ENCODE peak calls at places on chromosomes 13 and 19, in nine cellular contexts. One of them, this sample, is unnamed.

GRCh38 chr13:68304287-68304893 is 1074.3 kb upstream of the PCDH9 start:
- DNase-seq in GM23338: peak
- DNase-seq in spleen: no peak
- DNase-seq in left lung: no peak
- DNase-seq in Peyer's patch: no peak
- DNase-seq in heart left ventricle: no peak
- DNase-seq in Caco-2: peak
- DNase-seq in omental fat pad: no peak
- DNase-seq in tibial artery: no peak
- DNase-seq in this sample: no peak

GRCh38 chr19:14529254-14530004 is at the start of gene TECR:
- DNase-seq in GM23338: peak
- DNase-seq in spleen: peak
- DNase-seq in left lung: peak
- DNase-seq in Peyer's patch: peak
- DNase-seq in heart left ventricle: peak
- DNase-seq in Caco-2: peak
- DNase-seq in omental fat pad: peak
- DNase-seq in tibial artery: peak
- DNase-seq in this sample: peak

GRCh38 chr19:13006431-13007281 is 11.4 kb downstream of the NFIX start:
- DNase-seq in GM23338: no peak
- DNase-seq in spleen: no peak
- DNase-seq in left lung: peak
- DNase-seq in Peyer's patch: no peak
- DNase-seq in heart left ventricle: no peak
- DNase-seq in Caco-2: no peak
- DNase-seq in omental fat pad: no peak
- DNase-seq in tibial artery: no peak
- DNase-seq in this sample: no peak

GRCh38 chr19:17873661-17874422 is 2.1 kb downstream of the SLC5A5 start:
- DNase-seq in GM23338: peak
- DNase-seq in spleen: peak
- DNase-seq in left lung: peak
- DNase-seq in Peyer's patch: peak
- DNase-seq in heart left ventricle: no peak
- DNase-seq in Caco-2: peak
- DNase-seq in omental fat pad: no peak
- DNase-seq in tibial artery: no peak
- DNase-seq in this sample: peak

GRCh38 chr13:111280666-111281577 is 39.5 kb upstream of the TEX29 start:
- DNase-seq in GM23338: no peak
- DNase-seq in spleen: no peak
- DNase-seq in left lung: no peak
- DNase-seq in Peyer's patch: no peak
- DNase-seq in heart left ventricle: no peak
- DNase-seq in Caco-2: no peak
- DNase-seq in omental fat pad: no peak
- DNase-seq in tibial artery: no peak
- DNase-seq in this sample: no peak

GRCh38 chr13:95627590-95627989 is 16.9 kb downstream of the DZIP1 start:
- DNase-seq in GM23338: no peak
- DNase-seq in spleen: no peak
- DNase-seq in left lung: no peak
- DNase-seq in Peyer's patch: no peak
- DNase-seq in heart left ventricle: no peak
- DNase-seq in Caco-2: no peak
- DNase-seq in omental fat pad: no peak
- DNase-seq in tibial artery: no peak
- DNase-seq in this sample: no peak

GRCh38 chr13:25738342-25738771 is 313.5 kb downstream of the SHISA2 start:
- DNase-seq in GM23338: no peak
- DNase-seq in spleen: no peak
- DNase-seq in left lung: no peak
- DNase-seq in Peyer's patch: no peak
- DNase-seq in heart left ventricle: no peak
- DNase-seq in Caco-2: no peak
- DNase-seq in omental fat pad: no peak
- DNase-seq in tibial artery: no peak
- DNase-seq in this sample: no peak

GRCh38 chr13:77042566-77043177 is 15.7 kb upstream of the FBXL3 start:
- DNase-seq in GM23338: no peak
- DNase-seq in spleen: no peak
- DNase-seq in left lung: no peak
- DNase-seq in Peyer's patch: no peak
- DNase-seq in heart left ventricle: no peak
- DNase-seq in Caco-2: peak
- DNase-seq in omental fat pad: no peak
- DNase-seq in tibial artery: no peak
- DNase-seq in this sample: no peak

GRCh38 chr19:1470864-1471513 is 8.0 kb downstream of the C19orf25 start:
- DNase-seq in GM23338: peak
- DNase-seq in spleen: no peak
- DNase-seq in left lung: peak
- DNase-seq in Peyer's patch: no peak
- DNase-seq in heart left ventricle: no peak
- DNase-seq in Caco-2: peak
- DNase-seq in omental fat pad: no peak
- DNase-seq in tibial artery: no peak
- DNase-seq in this sample: no peak

GRCh38 chr19:1473056-1473400 is 6.0 kb downstream of the C19orf25 start:
- DNase-seq in GM23338: no peak
- DNase-seq in spleen: no peak
- DNase-seq in left lung: no peak
- DNase-seq in Peyer's patch: no peak
- DNase-seq in heart left ventricle: no peak
- DNase-seq in Caco-2: no peak
- DNase-seq in omental fat pad: no peak
- DNase-seq in tibial artery: no peak
- DNase-seq in this sample: no peak

GRCh38 chr19:1469936-1470863 is 8.8 kb downstream of the C19orf25 start:
- DNase-seq in GM23338: peak
- DNase-seq in spleen: peak
- DNase-seq in left lung: peak
- DNase-seq in Peyer's patch: no peak
- DNase-seq in heart left ventricle: no peak
- DNase-seq in Caco-2: peak
- DNase-seq in omental fat pad: no peak
- DNase-seq in tibial artery: no peak
- DNase-seq in this sample: peak

GRCh38 chr19:1472227-1473055 is 6.6 kb downstream of the C19orf25 start:
- DNase-seq in GM23338: no peak
- DNase-seq in spleen: no peak
- DNase-seq in left lung: no peak
- DNase-seq in Peyer's patch: no peak
- DNase-seq in heart left ventricle: no peak
- DNase-seq in Caco-2: no peak
- DNase-seq in omental fat pad: no peak
- DNase-seq in tibial artery: no peak
- DNase-seq in this sample: no peak

DNA sequence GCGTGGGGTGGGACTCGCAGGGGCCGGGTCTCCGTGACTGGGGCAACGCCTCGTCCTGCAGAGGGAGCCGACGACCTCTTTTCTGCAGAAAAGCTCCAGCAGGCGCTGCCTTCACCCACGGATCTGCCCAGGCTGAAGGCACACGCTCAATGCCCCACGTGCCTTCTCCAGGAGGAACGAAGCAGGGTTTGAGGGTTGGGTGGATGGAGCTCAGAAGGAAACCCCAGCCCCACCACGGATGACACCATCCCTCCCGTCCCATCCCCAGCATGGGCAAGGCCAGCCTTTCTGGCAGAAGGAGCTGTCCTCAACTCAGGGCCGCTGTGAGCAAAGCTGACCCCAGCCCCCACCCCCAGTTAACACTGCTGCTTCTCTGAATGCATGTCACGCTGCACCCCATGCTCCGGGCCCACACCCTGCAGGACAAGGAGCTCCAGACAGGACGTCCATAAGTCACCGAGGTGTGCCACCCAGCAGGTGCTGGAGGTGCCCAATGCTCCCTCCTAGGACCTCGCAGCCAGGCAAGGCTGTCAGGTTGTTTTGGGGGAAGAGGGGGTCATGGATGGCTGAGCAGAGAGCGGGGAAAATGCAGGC is 7.4 kb downstream of the C19orf25 start:
- DNase-seq in GM23338: no peak
- DNase-seq in spleen: no peak
- DNase-seq in left lung: no peak
- DNase-seq in Peyer's patch: no peak
- DNase-seq in heart left ventricle: no peak
- DNase-seq in Caco-2: peak
- DNase-seq in omental fat pad: no peak
- DNase-seq in tibial artery: no peak
- DNase-seq in this sample: no peak
- TF ChIP-seq CTCF in GM23338: no peak
- TF ChIP-seq CTCF in spleen: no peak
- TF ChIP-seq CTCF in left lung: no peak
- TF ChIP-seq CTCF in Peyer's patch: no peak
- TF ChIP-seq CTCF in heart left ventricle: peak
- TF ChIP-seq CTCF in Caco-2: no peak
- TF ChIP-seq CTCF in omental fat pad: no peak
- TF ChIP-seq CTCF in tibial artery: no peak
- TF ChIP-seq CTCF in this sample: peak

GRCh38 chr13:89490661-89491060 is 1819.5 kb downstream of the SLITRK5 start:
- DNase-seq in GM23338: no peak
- DNase-seq in spleen: no peak
- DNase-seq in left lung: no peak
- DNase-seq in Peyer's patch: no peak
- DNase-seq in heart left ventricle: no peak
- DNase-seq in Caco-2: no peak
- DNase-seq in omental fat pad: no peak
- DNase-seq in tibial artery: no peak
- DNase-seq in this sample: no peak

GRCh38 chr13:89497658-89498057 is 1826.5 kb downstream of the SLITRK5 start:
- DNase-seq in GM23338: no peak
- DNase-seq in spleen: no peak
- DNase-seq in left lung: no peak
- DNase-seq in Peyer's patch: no peak
- DNase-seq in heart left ventricle: no peak
- DNase-seq in Caco-2: no peak
- DNase-seq in omental fat pad: no peak
- DNase-seq in tibial artery: no peak
- DNase-seq in this sample: no peak

DNA sequence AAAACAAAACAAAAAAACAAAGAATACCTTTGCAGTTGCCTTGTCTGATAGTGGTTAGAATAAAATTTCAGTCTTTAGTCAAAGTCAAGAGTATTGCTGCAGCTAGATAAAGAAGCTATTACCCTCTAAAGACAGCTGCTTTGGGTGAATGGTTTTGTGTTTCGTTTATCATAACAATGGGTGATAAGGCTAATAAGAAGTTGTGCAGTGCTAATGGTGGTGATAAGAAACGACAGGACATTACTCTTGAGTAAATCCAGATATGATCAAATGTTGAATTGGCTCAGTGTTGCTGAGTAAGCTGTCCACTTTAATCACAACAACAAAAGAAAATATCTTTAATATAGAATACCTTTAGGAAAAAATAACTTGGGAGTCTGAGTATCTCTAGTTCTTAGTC is 1825.3 kb downstream of the SLITRK5 start:
- DNase-seq in GM23338: no peak
- DNase-seq in spleen: no peak
- DNase-seq in left lung: no peak
- DNase-seq in Peyer's patch: no peak
- DNase-seq in heart left ventricle: no peak
- DNase-seq in Caco-2: no peak
- DNase-seq in omental fat pad: no peak
- DNase-seq in tibial artery: no peak
- DNase-seq in this sample: no peak
- TF ChIP-seq CTCF in GM23338: no peak
- TF ChIP-seq CTCF in spleen: no peak
- TF ChIP-seq CTCF in left lung: no peak
- TF ChIP-seq CTCF in Peyer's patch: no peak
- TF ChIP-seq CTCF in heart left ventricle: no peak
- TF ChIP-seq CTCF in Caco-2: no peak
- TF ChIP-seq CTCF in omental fat pad: no peak
- TF ChIP-seq CTCF in tibial artery: no peak
- TF ChIP-seq CTCF in this sample: no peak

GRCh38 chr19:52991021-52991420 is 22.7 kb upstream of the ERVV-1 start:
- DNase-seq in GM23338: no peak
- DNase-seq in spleen: no peak
- DNase-seq in left lung: no peak
- DNase-seq in Peyer's patch: no peak
- DNase-seq in heart left ventricle: no peak
- DNase-seq in Caco-2: no peak
- DNase-seq in omental fat pad: no peak
- DNase-seq in tibial artery: no peak
- DNase-seq in this sample: no peak

GRCh38 chr19:52991484-52991883 is 22.2 kb upstream of the ERVV-1 start:
- DNase-seq in GM23338: no peak
- DNase-seq in spleen: no peak
- DNase-seq in left lung: no peak
- DNase-seq in Peyer's patch: no peak
- DNase-seq in heart left ventricle: no peak
- DNase-seq in Caco-2: no peak
- DNase-seq in omental fat pad: no peak
- DNase-seq in tibial artery: no peak
- DNase-seq in this sample: no peak

GRCh38 chr19:52992109-52993004 is 21.4 kb upstream of the ERVV-1 start:
- DNase-seq in GM23338: peak
- DNase-seq in spleen: peak
- DNase-seq in left lung: peak
- DNase-seq in Peyer's patch: no peak
- DNase-seq in heart left ventricle: peak
- DNase-seq in Caco-2: no peak
- DNase-seq in omental fat pad: no peak
- DNase-seq in tibial artery: peak
- DNase-seq in this sample: peak

GRCh38 chr19:52995711-52996110 is 18.0 kb upstream of the ERVV-1 start:
- DNase-seq in GM23338: no peak
- DNase-seq in spleen: no peak
- DNase-seq in left lung: no peak
- DNase-seq in Peyer's patch: no peak
- DNase-seq in heart left ventricle: no peak
- DNase-seq in Caco-2: no peak
- DNase-seq in omental fat pad: no peak
- DNase-seq in tibial artery: no peak
- DNase-seq in this sample: no peak

GRCh38 chr19:52993342-52994178 is 20.2 kb upstream of the ERVV-1 start:
- DNase-seq in GM23338: peak
- DNase-seq in spleen: peak
- DNase-seq in left lung: peak
- DNase-seq in Peyer's patch: peak
- DNase-seq in heart left ventricle: peak
- DNase-seq in Caco-2: peak
- DNase-seq in omental fat pad: peak
- DNase-seq in tibial artery: peak
- DNase-seq in this sample: peak
- TF ChIP-seq CTCF in GM23338: peak
- TF ChIP-seq CTCF in spleen: peak
- TF ChIP-seq CTCF in left lung: peak
- TF ChIP-seq CTCF in Peyer's patch: peak
- TF ChIP-seq CTCF in heart left ventricle: peak
- TF ChIP-seq CTCF in Caco-2: peak
- TF ChIP-seq CTCF in omental fat pad: no peak
- TF ChIP-seq CTCF in tibial artery: peak
- TF ChIP-seq CTCF in this sample: peak

GRCh38 chr13:50375792-50376191 is 360.5 kb downstream of the KCNRG start:
- DNase-seq in GM23338: no peak
- DNase-seq in spleen: no peak
- DNase-seq in left lung: no peak
- DNase-seq in Peyer's patch: no peak
- DNase-seq in heart left ventricle: no peak
- DNase-seq in Caco-2: no peak
- DNase-seq in omental fat pad: no peak
- DNase-seq in tibial artery: no peak
- DNase-seq in this sample: no peak

GRCh38 chr13:50377726-50378270 is 362.6 kb downstream of the KCNRG start:
- DNase-seq in GM23338: peak
- DNase-seq in spleen: no peak
- DNase-seq in left lung: no peak
- DNase-seq in Peyer's patch: no peak
- DNase-seq in heart left ventricle: no peak
- DNase-seq in Caco-2: no peak
- DNase-seq in omental fat pad: no peak
- DNase-seq in tibial artery: no peak
- DNase-seq in this sample: no peak

GRCh38 chr13:50374517-50374916 is 359.3 kb downstream of the KCNRG start:
- DNase-seq in GM23338: no peak
- DNase-seq in spleen: no peak
- DNase-seq in left lung: no peak
- DNase-seq in Peyer's patch: no peak
- DNase-seq in heart left ventricle: no peak
- DNase-seq in Caco-2: no peak
- DNase-seq in omental fat pad: no peak
- DNase-seq in tibial artery: no peak
- DNase-seq in this sample: no peak

GRCh38 chr13:50378513-50378970 is 363.3 kb downstream of the KCNRG start:
- DNase-seq in GM23338: no peak
- DNase-seq in spleen: no peak
- DNase-seq in left lung: no peak
- DNase-seq in Peyer's patch: no peak
- DNase-seq in heart left ventricle: no peak
- DNase-seq in Caco-2: no peak
- DNase-seq in omental fat pad: no peak
- DNase-seq in tibial artery: no peak
- DNase-seq in this sample: no peak

GRCh38 chr13:50376895-50377575 is 361.8 kb downstream of the KCNRG start:
- DNase-seq in GM23338: peak
- DNase-seq in spleen: no peak
- DNase-seq in left lung: no peak
- DNase-seq in Peyer's patch: no peak
- DNase-seq in heart left ventricle: no peak
- DNase-seq in Caco-2: peak
- DNase-seq in omental fat pad: no peak
- DNase-seq in tibial artery: no peak
- DNase-seq in this sample: no peak
- TF ChIP-seq CTCF in GM23338: peak
- TF ChIP-seq CTCF in spleen: no peak
- TF ChIP-seq CTCF in left lung: no peak
- TF ChIP-seq CTCF in Peyer's patch: no peak
- TF ChIP-seq CTCF in heart left ventricle: peak
- TF ChIP-seq CTCF in Caco-2: no peak
- TF ChIP-seq CTCF in omental fat pad: no peak
- TF ChIP-seq CTCF in tibial artery: no peak
- TF ChIP-seq CTCF in this sample: no peak

This sample was measured in testis.